ENCODE peak calls at places on chromosome 1, in nine cellular contexts. E is HCT116, Y is HepG2, B is heart left ventricle, W is mesenchymal stem cell, C is neural progenitor cell, S is adrenal gland, J is tibial nerve, R is osteoblast. F is an unnamed sample. For H3K9me3 and H3K4me1, the result is how much of the 10 kb centered on the place peaks cover.

GRCh38 chr1:56820755-56821461 is 1.7 kb upstream of the FYB2 start:
- DNase-seq in E (peak), Y (peak), B (peak), W (peak), C (peak), S (peak), J (peak), R (peak), F (peak)

GRCh38 chr1:56578664-56578962 is 750 bp downstream of the PLPP3 start:
- DNase-seq in E (no peak), Y (no peak), B (no peak), W (no peak), C (no peak), S (no peak), J (no peak), R (no peak), F (no peak)

GRCh38 chr1:212467843-212468482 is 35.2 kb downstream of the NENF start:
- DNase-seq in E (no peak), Y (no peak), B (peak), W (peak), C (no peak), S (no peak), J (no peak), R (peak), F (no peak)

GRCh38 chr1:7710859-7711258 is 60.2 kb upstream of the VAMP3 start:
- DNase-seq in E (no peak), Y (no peak), B (no peak), W (no peak), C (no peak), S (no peak), J (no peak), R (no peak), F (no peak)

GRCh38 chr1:156643266-156644092 is 1.6 kb downstream of the BCAN start:
- DNase-seq in E (no peak), Y (no peak), B (no peak), W (no peak), C (no peak), S (no peak), J (no peak), R (peak), F (no peak)

GRCh38 chr1:46221749-46222148 is 18.6 kb downstream of the LURAP1 start:
- DNase-seq in E (no peak), Y (peak), B (no peak), W (no peak), C (peak), S (peak), J (no peak), R (no peak), F (no peak)

GRCh38 chr1:98221926-98222325 is 301.1 kb upstream of the DPYD start:
- DNase-seq in E (no peak), Y (peak), B (no peak), W (no peak), C (no peak), S (no peak), J (no peak), R (no peak), F (peak)

GRCh38 chr1:78095618-78096416 is 50.1 kb downstream of the GIPC2 start:
- DNase-seq in E (no peak), Y (no peak), B (no peak), W (peak), C (no peak), S (no peak), J (no peak), R (peak), F (no peak)

GRCh38 chr1:29829448-29830344 is 593.4 kb downstream of the PTPRU start:
- DNase-seq in E (no peak), Y (no peak), B (no peak), W (no peak), C (no peak), S (no peak), J (no peak), R (no peak), F (no peak)

GRCh38 chr1:179296356-179296755 is 2.8 kb downstream of the SOAT1 start:
- DNase-seq in E (no peak), Y (no peak), B (no peak), W (no peak), C (no peak), S (no peak), J (no peak), R (no peak), F (no peak)

GRCh38 chr1:203405703-203406430 is 54.9 kb upstream of the FMOD start:
- DNase-seq in E (no peak), Y (no peak), B (no peak), W (no peak), C (no peak), S (no peak), J (no peak), R (no peak), F (no peak)

GRCh38 chr1:86429122-86429725 is 5.3 kb downstream of the CLCA2 start:
- DNase-seq in E (no peak), Y (no peak), B (no peak), W (peak), C (no peak), S (no peak), J (no peak), R (no peak), F (no peak)

GRCh38 chr1:116167625-116168276 is 56.6 kb downstream of the MAB21L3 start:
- DNase-seq in E (no peak), Y (no peak), B (no peak), W (peak), C (peak), S (no peak), J (no peak), R (no peak), F (no peak)

GRCh38 chr1:93016171-93016570 is 54.9 kb upstream of the DIPK1A start:
- DNase-seq in E (no peak), Y (peak), B (no peak), W (peak), C (peak), S (no peak), J (no peak), R (no peak), F (no peak)

GRCh38 chr1:95754412-95754811 is 520.4 kb downstream of the RWDD3 start:
- DNase-seq in E (no peak), Y (no peak), B (no peak), W (no peak), C (no peak), S (no peak), J (no peak), R (no peak), F (no peak)

GRCh38 chr1:95752515-95753381 is 518.7 kb downstream of the RWDD3 start:
- DNase-seq in E (no peak), Y (no peak), B (no peak), W (no peak), C (no peak), S (no peak), J (no peak), R (peak), F (peak)

DNA sequence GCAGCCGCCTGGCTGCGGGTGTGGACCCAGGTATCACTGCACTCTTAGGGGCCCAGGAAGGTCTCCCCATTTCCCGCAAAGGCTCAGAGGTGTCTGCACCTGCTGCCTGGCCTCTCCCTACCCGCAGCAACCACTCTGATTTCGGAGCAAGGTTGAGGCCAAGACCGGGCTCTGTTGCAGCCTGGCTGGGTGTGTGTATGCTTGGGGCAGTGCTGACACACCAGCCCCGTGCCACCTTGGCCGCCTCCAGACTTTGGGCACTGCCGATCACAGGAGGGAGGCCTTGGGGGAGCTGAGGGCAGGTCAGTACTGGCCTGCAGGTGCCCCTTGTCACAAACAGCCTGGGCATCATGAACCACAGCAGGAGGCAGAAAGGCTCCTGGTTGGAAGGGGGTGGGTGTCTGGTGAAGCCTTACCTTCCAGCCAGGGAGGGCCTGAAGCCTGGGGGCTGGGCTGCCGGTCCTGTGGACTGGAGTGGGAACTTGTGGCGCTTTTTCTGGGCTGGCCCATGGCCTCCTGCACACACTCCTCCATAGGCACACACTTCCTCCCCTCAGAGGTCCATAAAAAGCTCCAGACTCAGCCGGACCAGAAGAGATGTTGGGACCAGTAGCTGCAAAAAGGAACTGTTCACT is 519.5 kb downstream of the RWDD3 start:
- DNase-seq in E (no peak), Y (no peak), B (no peak), W (no peak), C (no peak), S (no peak), J (no peak), R (peak), F (no peak)
- H3K9me3 ChIP-seq in E (under half), Y (under half), B (under half), W (under half), C (under half), S (under half), J (under half), R (under half), F (under half)

DNA sequence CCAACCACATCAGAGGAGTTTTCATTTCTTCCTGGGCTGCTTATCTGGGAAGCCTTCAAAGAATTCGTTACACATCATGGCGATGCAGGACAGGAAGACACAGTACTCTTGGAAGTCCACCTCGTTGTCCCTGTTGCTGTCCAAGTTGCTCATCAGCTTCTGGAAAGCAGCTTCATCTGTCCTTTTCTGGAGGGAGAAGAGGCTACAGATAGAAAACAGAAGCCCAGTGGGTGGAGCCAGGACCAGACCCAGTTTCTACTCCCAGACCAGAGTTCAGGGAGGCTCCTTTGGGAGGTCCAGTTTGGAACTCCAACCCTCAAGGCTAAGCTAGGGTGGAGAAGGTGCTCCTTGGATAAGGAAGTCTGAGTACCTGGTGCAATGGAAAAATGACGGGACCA is 1.9 kb downstream of the S100A4 start:
- DNase-seq in E (no peak), Y (no peak), B (no peak), W (no peak), C (no peak), S (no peak), J (no peak), R (peak), F (no peak)
- H3K4me1 ChIP-seq in E (half or more), Y (half or more), B (half or more), W (half or more), C (under half), S (under half), J (half or more), R (under half), F (under half)

GRCh38 chr1:228376262-228376628 is 30.4 kb downstream of the TRIM11 start:
- DNase-seq in E (no peak), Y (no peak), B (peak), W (peak), C (no peak), S (peak), J (no peak), R (peak), F (no peak)

GRCh38 chr1:228376651-228377631 is 29.7 kb downstream of the TRIM11 start:
- DNase-seq in E (no peak), Y (no peak), B (peak), W (no peak), C (no peak), S (peak), J (no peak), R (peak), F (peak)

GRCh38 chr1:228378453-228379164 is 28.0 kb downstream of the TRIM11 start:
- DNase-seq in E (peak), Y (no peak), B (peak), W (peak), C (peak), S (peak), J (peak), R (peak), F (peak)

GRCh38 chr1:228379165-228379460 is 27.5 kb downstream of the TRIM11 start:
- DNase-seq in E (no peak), Y (no peak), B (peak), W (peak), C (peak), S (peak), J (no peak), R (peak), F (peak)

DNA sequence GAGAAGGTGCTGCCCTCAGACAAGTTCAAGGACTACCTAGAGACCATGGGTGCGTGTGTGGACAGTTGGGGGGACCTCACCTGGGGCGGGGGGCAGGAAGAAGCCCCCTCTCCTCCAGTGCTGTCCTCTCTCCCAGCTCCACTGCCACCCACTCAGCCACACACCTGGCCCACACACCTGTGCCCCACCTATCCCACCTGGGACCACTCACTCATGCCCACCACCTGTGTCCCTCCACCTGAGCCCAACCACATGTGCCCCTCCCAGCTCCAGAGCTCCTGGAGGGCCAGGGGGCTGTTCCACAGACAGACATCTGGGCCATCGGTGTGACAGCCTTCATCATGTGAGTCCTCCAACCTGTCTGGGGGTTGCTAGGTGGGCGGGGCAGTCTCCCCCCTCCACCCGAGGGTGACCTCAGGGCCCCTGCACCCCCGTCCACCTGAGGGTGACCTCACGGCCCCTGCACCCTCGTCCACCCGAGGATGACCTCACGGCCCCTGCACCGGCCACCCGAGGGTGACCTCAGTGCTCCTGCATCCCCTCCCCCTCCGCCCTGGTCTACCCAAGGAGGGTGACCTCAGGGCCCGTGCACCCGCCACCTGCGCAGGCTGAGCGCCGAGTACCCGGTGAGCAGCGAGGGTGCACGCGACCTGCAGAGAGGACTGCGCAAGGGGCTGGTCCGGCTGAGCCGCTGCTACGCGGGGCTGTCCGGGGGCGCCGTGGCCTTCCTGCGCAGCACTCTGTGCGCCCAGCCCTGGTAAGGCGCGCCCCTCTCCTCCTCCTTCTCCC is 28.8 kb downstream of the TRIM11 start:
- DNase-seq in E (no peak), Y (no peak), B (peak), W (no peak), C (no peak), S (peak), J (no peak), R (peak), F (no peak)
- H3K4me3 ChIP-seq in E (peak), Y (no peak), B (no peak), W (peak), C (peak), S (no peak), J (no peak), R (no peak), F (peak)

GRCh38 chr1:2948751-2949680 is 72.3 kb upstream of the ACTRT2 start:
- DNase-seq in E (no peak), Y (no peak), B (no peak), W (no peak), C (no peak), S (no peak), J (no peak), R (peak), F (no peak)
- H3K9me3 ChIP-seq in E (under half), Y (under half), B (under half), W (under half), C (under half), S (under half), J (under half), R (under half), F (under half)

GRCh38 chr1:58430355-58431335 is 115.9 kb downstream of the OMA1 start:
- DNase-seq in E (no peak), Y (no peak), B (no peak), W (no peak), C (no peak), S (no peak), J (no peak), R (no peak), F (no peak)
- H3K4me1 ChIP-seq in E (under half), Y (under half), B (under half), W (under half), C (under half), S (under half), J (under half), R (under half), F (under half)

DNA sequence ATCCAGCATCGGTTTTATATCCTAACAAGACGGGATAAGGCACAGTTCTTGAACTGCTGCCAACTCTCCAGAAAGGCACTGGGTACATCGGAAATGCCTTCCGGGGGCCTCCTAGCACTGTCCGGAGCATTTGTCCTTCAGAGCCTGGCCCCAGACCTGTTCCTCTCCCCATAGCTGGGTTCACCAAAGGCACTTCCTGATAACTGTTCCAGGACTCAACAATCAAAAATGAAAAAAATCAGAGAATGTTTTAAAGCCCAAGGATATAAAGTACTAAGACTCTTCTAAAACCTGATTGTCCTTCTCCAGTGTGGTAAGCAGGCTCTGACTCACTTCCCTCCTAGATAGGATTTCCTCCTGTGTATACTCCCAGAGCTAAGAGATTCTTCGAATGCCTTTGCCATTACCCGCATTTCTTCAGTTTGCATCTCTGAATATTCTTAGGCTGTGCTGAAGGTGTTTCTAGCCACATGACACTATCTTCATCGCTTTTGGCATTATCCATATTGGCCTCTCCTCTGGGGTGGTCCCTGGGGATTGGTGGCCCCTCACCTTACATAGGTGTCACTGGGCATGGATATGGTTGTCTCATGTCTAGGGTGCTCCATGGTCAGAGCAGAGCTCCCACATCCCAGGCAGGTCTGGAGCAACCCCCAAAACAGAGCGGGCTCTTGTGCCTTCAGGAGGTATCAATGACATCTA is 112.9 kb downstream of the ZBTB18 start:
- DNase-seq in E (peak), Y (no peak), B (no peak), W (peak), C (no peak), S (peak), J (peak), R (peak), F (peak)
- H3K4me3 ChIP-seq in E (peak), Y (no peak), B (no peak), W (no peak), C (no peak), S (no peak), J (no peak), R (peak), F (no peak)